ENCODE peak calls at places on chromosomes 3 and 15, in four cellular contexts. One of them, this sample, is unnamed.

GRCh38 chr15:96334017-96334704 is 3.7 kb downstream of the NR2F2 start:
- DNase-seq in kidney tubule cell: no peak
- DNase-seq in fibroblast of the conjunctiva: no peak
- DNase-seq in NCI-H187 treated with DMSO at 0.1 percent for 48 hours: no peak
- DNase-seq in this sample: no peak

GRCh38 chr3:141049681-141050080 is 1.5 kb upstream of the SPSB4 start:
- DNase-seq in NCI-H187 treated with DMSO at 0.1 percent for 48 hours: no peak
- DNase-seq in kidney tubule cell: no peak
- DNase-seq in fibroblast of the conjunctiva: no peak
- DNase-seq in this sample: no peak

GRCh38 chr3:33717616-33717865 is 513 bp downstream of the CLASP2 start:
- DNase-seq in NCI-H187 treated with DMSO at 0.1 percent for 48 hours: no peak
- DNase-seq in kidney tubule cell: no peak
- DNase-seq in fibroblast of the conjunctiva: peak
- DNase-seq in this sample: peak

GRCh38 chr15:80310776-80311175 is 58.8 kb upstream of the CTXND1 start:
- DNase-seq in kidney tubule cell: no peak
- DNase-seq in NCI-H187 treated with DMSO at 0.1 percent for 48 hours: no peak
- DNase-seq in fibroblast of the conjunctiva: no peak
- DNase-seq in this sample: no peak

GRCh38 chr3:131370935-131371698 is 10.5 kb upstream of the NUDT16 start:
- DNase-seq in NCI-H187 treated with DMSO at 0.1 percent for 48 hours: no peak
- DNase-seq in fibroblast of the conjunctiva: no peak
- DNase-seq in kidney tubule cell: no peak
- DNase-seq in this sample: no peak

GRCh38 chr3:64444619-64445317 is 219.5 kb upstream of the PRICKLE2 start:
- DNase-seq in NCI-H187 treated with DMSO at 0.1 percent for 48 hours: no peak
- DNase-seq in fibroblast of the conjunctiva: no peak
- DNase-seq in kidney tubule cell: no peak
- DNase-seq in this sample: no peak

GRCh38 chr3:127970966-127971592 is 56.0 kb downstream of the KBTBD12 start:
- DNase-seq in kidney tubule cell: peak
- DNase-seq in fibroblast of the conjunctiva: peak
- DNase-seq in NCI-H187 treated with DMSO at 0.1 percent for 48 hours: peak
- DNase-seq in this sample: peak

GRCh38 chr3:183896610-183897009 is 11.9 kb upstream of the PARL start:
- DNase-seq in kidney tubule cell: no peak
- DNase-seq in fibroblast of the conjunctiva: no peak
- DNase-seq in NCI-H187 treated with DMSO at 0.1 percent for 48 hours: no peak
- DNase-seq in this sample: no peak

GRCh38 chr15:74464216-74464615 is 3.3 kb upstream of the UBL7 start:
- DNase-seq in kidney tubule cell: no peak
- DNase-seq in NCI-H187 treated with DMSO at 0.1 percent for 48 hours: no peak
- DNase-seq in fibroblast of the conjunctiva: no peak
- DNase-seq in this sample: no peak

GRCh38 chr15:77810180-77810579 is 177.5 kb upstream of the LINGO1 start:
- DNase-seq in fibroblast of the conjunctiva: no peak
- DNase-seq in NCI-H187 treated with DMSO at 0.1 percent for 48 hours: no peak
- DNase-seq in kidney tubule cell: no peak
- DNase-seq in this sample: no peak

GRCh38 chr3:72169561-72170472 is 384.9 kb upstream of the PROK2 start:
- DNase-seq in NCI-H187 treated with DMSO at 0.1 percent for 48 hours: no peak
- DNase-seq in fibroblast of the conjunctiva: no peak
- DNase-seq in kidney tubule cell: no peak
- DNase-seq in this sample: no peak

GRCh38 chr3:59818033-59818936 is 768.5 kb upstream of the CFAP20DC start:
- DNase-seq in NCI-H187 treated with DMSO at 0.1 percent for 48 hours: no peak
- DNase-seq in kidney tubule cell: peak
- DNase-seq in fibroblast of the conjunctiva: peak
- DNase-seq in this sample: no peak

GRCh38 chr15:52251144-52251860 is 44.3 kb downstream of the MYO5C start:
- DNase-seq in NCI-H187 treated with DMSO at 0.1 percent for 48 hours: no peak
- DNase-seq in fibroblast of the conjunctiva: no peak
- DNase-seq in kidney tubule cell: peak
- DNase-seq in this sample: no peak

GRCh38 chr3:189272500-189273119 is 100.8 kb downstream of the TPRG1 start:
- DNase-seq in fibroblast of the conjunctiva: no peak
- DNase-seq in NCI-H187 treated with DMSO at 0.1 percent for 48 hours: no peak
- DNase-seq in kidney tubule cell: no peak
- DNase-seq in this sample: peak

GRCh38 chr3:126293370-126294082 is 63.7 kb downstream of the KLF15 start:
- DNase-seq in fibroblast of the conjunctiva: no peak
- DNase-seq in kidney tubule cell: peak
- DNase-seq in NCI-H187 treated with DMSO at 0.1 percent for 48 hours: no peak
- DNase-seq in this sample: no peak

GRCh38 chr3:136141296-136141785 is 54.8 kb downstream of the MSL2 start:
- DNase-seq in NCI-H187 treated with DMSO at 0.1 percent for 48 hours: no peak
- DNase-seq in fibroblast of the conjunctiva: no peak
- DNase-seq in kidney tubule cell: peak
- DNase-seq in this sample: no peak

GRCh38 chr3:194840661-194841514 is 155.2 kb downstream of the FAM43A start:
- DNase-seq in fibroblast of the conjunctiva: no peak
- DNase-seq in NCI-H187 treated with DMSO at 0.1 percent for 48 hours: no peak
- DNase-seq in kidney tubule cell: no peak
- DNase-seq in this sample: no peak

GRCh38 chr3:12898290-12898979 is 57.1 kb upstream of the RPL32 start:
- DNase-seq in NCI-H187 treated with DMSO at 0.1 percent for 48 hours: no peak
- DNase-seq in fibroblast of the conjunctiva: no peak
- DNase-seq in kidney tubule cell: no peak
- DNase-seq in this sample: peak

GRCh38 chr3:124372784-124373183 is 357.5 kb upstream of the UMPS start:
- DNase-seq in fibroblast of the conjunctiva: no peak
- DNase-seq in kidney tubule cell: no peak
- DNase-seq in NCI-H187 treated with DMSO at 0.1 percent for 48 hours: peak
- DNase-seq in this sample: no peak

GRCh38 chr3:143170676-143171075 is 51.1 kb downstream of the CHST2 start:
- DNase-seq in NCI-H187 treated with DMSO at 0.1 percent for 48 hours: no peak
- DNase-seq in kidney tubule cell: no peak
- DNase-seq in fibroblast of the conjunctiva: no peak
- DNase-seq in this sample: no peak

GRCh38 chr15:68984589-68984988 is 29.9 kb upstream of the NOX5 start:
- DNase-seq in fibroblast of the conjunctiva: no peak
- DNase-seq in kidney tubule cell: peak
- DNase-seq in NCI-H187 treated with DMSO at 0.1 percent for 48 hours: no peak
- DNase-seq in this sample: no peak

GRCh38 chr15:28017423-28017924 is 81.6 kb downstream of the OCA2 start:
- DNase-seq in kidney tubule cell: peak
- DNase-seq in NCI-H187 treated with DMSO at 0.1 percent for 48 hours: no peak
- DNase-seq in fibroblast of the conjunctiva: no peak
- DNase-seq in this sample: no peak

GRCh38 chr3:127275287-127275781 is 12.5 kb downstream of the PRR20G start:
- DNase-seq in fibroblast of the conjunctiva: no peak
- DNase-seq in NCI-H187 treated with DMSO at 0.1 percent for 48 hours: no peak
- DNase-seq in kidney tubule cell: peak
- DNase-seq in this sample: no peak

GRCh38 chr3:11904157-11904556 is 57.5 kb upstream of the TAMM41 start:
- DNase-seq in NCI-H187 treated with DMSO at 0.1 percent for 48 hours: no peak
- DNase-seq in kidney tubule cell: no peak
- DNase-seq in fibroblast of the conjunctiva: no peak
- DNase-seq in this sample: no peak

GRCh38 chr15:98292442-98293240 is 332.1 kb downstream of the ARRDC4 start:
- DNase-seq in NCI-H187 treated with DMSO at 0.1 percent for 48 hours: no peak
- DNase-seq in kidney tubule cell: peak
- DNase-seq in fibroblast of the conjunctiva: no peak
- DNase-seq in this sample: peak

GRCh38 chr15:41281236-41281635 is 50.2 kb downstream of the CHP1 start:
- DNase-seq in fibroblast of the conjunctiva: peak
- DNase-seq in kidney tubule cell: peak
- DNase-seq in NCI-H187 treated with DMSO at 0.1 percent for 48 hours: no peak
- DNase-seq in this sample: no peak

GRCh38 chr15:50227076-50227475 is 38.5 kb downstream of the HDC start:
- DNase-seq in kidney tubule cell: peak
- DNase-seq in NCI-H187 treated with DMSO at 0.1 percent for 48 hours: no peak
- DNase-seq in fibroblast of the conjunctiva: no peak
- DNase-seq in this sample: no peak

GRCh38 chr15:75065467-75065850 is 42.1 kb downstream of the PPCDC start:
- DNase-seq in kidney tubule cell: peak
- DNase-seq in fibroblast of the conjunctiva: no peak
- DNase-seq in NCI-H187 treated with DMSO at 0.1 percent for 48 hours: no peak
- DNase-seq in this sample: peak

GRCh38 chr15:23422946-23423708 is 23.9 kb downstream of the GOLGA6L2 start:
- DNase-seq in kidney tubule cell: peak
- DNase-seq in NCI-H187 treated with DMSO at 0.1 percent for 48 hours: no peak
- DNase-seq in fibroblast of the conjunctiva: no peak
- DNase-seq in this sample: no peak